ENCODE peak calls at places on chromosomes 5 and 9, in nine cellular contexts. One of them, this sample, is unnamed.

GRCh38 chr9:18911714-18912342 is 121.2 kb downstream of the SAXO1 start:
- DNase-seq in EL: no peak
- DNase-seq in uterus: no peak
- DNase-seq in HEK293T: no peak
- DNase-seq in amygdala: no peak
- DNase-seq in putamen: no peak
- DNase-seq in brain microvascular endothelial cell: no peak
- DNase-seq in NCI-H1417: no peak
- DNase-seq in Right ventricle myocardium inferior: no peak
- DNase-seq in this sample: no peak

GRCh38 chr9:132283165-132283564 is 71.6 kb downstream of the SETX start:
- DNase-seq in EL: no peak
- DNase-seq in uterus: no peak
- DNase-seq in HEK293T: no peak
- DNase-seq in amygdala: no peak
- DNase-seq in putamen: no peak
- DNase-seq in brain microvascular endothelial cell: no peak
- DNase-seq in NCI-H1417: no peak
- DNase-seq in Right ventricle myocardium inferior: no peak
- DNase-seq in this sample: no peak

GRCh38 chr5:53603009-53603687 is 42.7 kb downstream of the NDUFS4 start:
- DNase-seq in EL: no peak
- DNase-seq in uterus: no peak
- DNase-seq in HEK293T: no peak
- DNase-seq in amygdala: no peak
- DNase-seq in putamen: peak; percentile 52
- DNase-seq in brain microvascular endothelial cell: no peak
- DNase-seq in NCI-H1417: no peak
- DNase-seq in Right ventricle myocardium inferior: no peak
- DNase-seq in this sample: peak; percentile 79

GRCh38 chr9:2559212-2560152 is 62.1 kb upstream of the VLDLR start:
- DNase-seq in EL: peak; percentile 96
- DNase-seq in uterus: peak; percentile 88
- DNase-seq in HEK293T: no peak
- DNase-seq in amygdala: peak; percentile 1
- DNase-seq in putamen: peak; percentile 60
- DNase-seq in brain microvascular endothelial cell: peak; percentile 93
- DNase-seq in NCI-H1417: no peak
- DNase-seq in Right ventricle myocardium inferior: peak; percentile 89
- DNase-seq in this sample: peak; percentile 84

GRCh38 chr9:34102796-34103195 is 23.7 kb downstream of the DCAF12 start:
- DNase-seq in EL: no peak
- DNase-seq in uterus: no peak
- DNase-seq in HEK293T: no peak
- DNase-seq in amygdala: no peak
- DNase-seq in putamen: no peak
- DNase-seq in brain microvascular endothelial cell: no peak
- DNase-seq in NCI-H1417: no peak
- DNase-seq in Right ventricle myocardium inferior: no peak
- DNase-seq in this sample: no peak

GRCh38 chr5:160774006-160774405 is 78.0 kb downstream of the ATP10B start:
- DNase-seq in EL: no peak
- DNase-seq in uterus: no peak
- DNase-seq in HEK293T: no peak
- DNase-seq in amygdala: no peak
- DNase-seq in putamen: no peak
- DNase-seq in brain microvascular endothelial cell: no peak
- DNase-seq in NCI-H1417: peak; percentile 62
- DNase-seq in Right ventricle myocardium inferior: no peak
- DNase-seq in this sample: no peak

GRCh38 chr9:122364117-122364782 is 6.6 kb upstream of the PTGS1 start:
- DNase-seq in EL: peak; percentile 34
- DNase-seq in uterus: no peak
- DNase-seq in HEK293T: no peak
- DNase-seq in amygdala: no peak
- DNase-seq in putamen: no peak
- DNase-seq in brain microvascular endothelial cell: no peak
- DNase-seq in NCI-H1417: no peak
- DNase-seq in Right ventricle myocardium inferior: no peak
- DNase-seq in this sample: no peak

GRCh38 chr9:35649431-35650340 is 1.0 kb downstream of the SIT1 start:
- DNase-seq in EL: no peak
- DNase-seq in uterus: peak; percentile 28
- DNase-seq in HEK293T: no peak
- DNase-seq in amygdala: no peak
- DNase-seq in putamen: no peak
- DNase-seq in brain microvascular endothelial cell: no peak
- DNase-seq in NCI-H1417: no peak
- DNase-seq in Right ventricle myocardium inferior: no peak
- DNase-seq in this sample: no peak

GRCh38 chr5:154818459-154819116 is 31.8 kb downstream of the FAXDC2 start:
- DNase-seq in EL: no peak
- DNase-seq in uterus: no peak
- DNase-seq in HEK293T: no peak
- DNase-seq in amygdala: no peak
- DNase-seq in putamen: no peak
- DNase-seq in brain microvascular endothelial cell: no peak
- DNase-seq in NCI-H1417: no peak
- DNase-seq in Right ventricle myocardium inferior: peak; percentile 52
- DNase-seq in this sample: no peak

GRCh38 chr9:128729302-128729701 is 5.4 kb upstream of the ZDHHC12 start:
- DNase-seq in EL: no peak
- DNase-seq in uterus: no peak
- DNase-seq in HEK293T: no peak
- DNase-seq in amygdala: no peak
- DNase-seq in putamen: no peak
- DNase-seq in brain microvascular endothelial cell: no peak
- DNase-seq in NCI-H1417: peak; percentile 80
- DNase-seq in Right ventricle myocardium inferior: peak; percentile 0
- DNase-seq in this sample: no peak

GRCh38 chr9:35385042-35385441 is 104.9 kb upstream of the RUSC2 start:
- DNase-seq in EL: peak; percentile 38
- DNase-seq in uterus: no peak
- DNase-seq in HEK293T: no peak
- DNase-seq in amygdala: no peak
- DNase-seq in putamen: no peak
- DNase-seq in brain microvascular endothelial cell: peak; percentile 54
- DNase-seq in NCI-H1417: no peak
- DNase-seq in Right ventricle myocardium inferior: no peak
- DNase-seq in this sample: peak; percentile 15

GRCh38 chr5:132444061-132444460 is 46.5 kb downstream of the IRF1 start:
- DNase-seq in EL: no peak
- DNase-seq in uterus: no peak
- DNase-seq in HEK293T: no peak
- DNase-seq in amygdala: no peak
- DNase-seq in putamen: no peak
- DNase-seq in brain microvascular endothelial cell: no peak
- DNase-seq in NCI-H1417: no peak
- DNase-seq in Right ventricle myocardium inferior: no peak
- DNase-seq in this sample: no peak

GRCh38 chr9:35903049-35903448 is 3.0 kb upstream of the HRCT1 start:
- DNase-seq in EL: peak; percentile 56
- DNase-seq in uterus: no peak
- DNase-seq in HEK293T: peak; percentile 62
- DNase-seq in amygdala: no peak
- DNase-seq in putamen: no peak
- DNase-seq in brain microvascular endothelial cell: peak; percentile 33
- DNase-seq in NCI-H1417: peak; percentile 74
- DNase-seq in Right ventricle myocardium inferior: no peak
- DNase-seq in this sample: peak; percentile 72

GRCh38 chr5:78574731-78575161 is 73.8 kb downstream of the LHFPL2 start:
- DNase-seq in EL: peak; percentile 25
- DNase-seq in uterus: no peak
- DNase-seq in HEK293T: no peak
- DNase-seq in amygdala: no peak
- DNase-seq in putamen: no peak
- DNase-seq in brain microvascular endothelial cell: peak; percentile 61
- DNase-seq in NCI-H1417: no peak
- DNase-seq in Right ventricle myocardium inferior: no peak
- DNase-seq in this sample: no peak

GRCh38 chr5:174531782-174532191 is 192.6 kb upstream of the MSX2 start:
- DNase-seq in EL: peak; percentile 8
- DNase-seq in uterus: no peak
- DNase-seq in HEK293T: no peak
- DNase-seq in amygdala: no peak
- DNase-seq in putamen: no peak
- DNase-seq in brain microvascular endothelial cell: no peak
- DNase-seq in NCI-H1417: peak; percentile 55
- DNase-seq in Right ventricle myocardium inferior: no peak
- DNase-seq in this sample: no peak

GRCh38 chr5:172600571-172600970 is 40.5 kb upstream of the NEURL1B start:
- DNase-seq in EL: no peak
- DNase-seq in uterus: no peak
- DNase-seq in HEK293T: no peak
- DNase-seq in amygdala: no peak
- DNase-seq in putamen: no peak
- DNase-seq in brain microvascular endothelial cell: no peak
- DNase-seq in NCI-H1417: no peak
- DNase-seq in Right ventricle myocardium inferior: no peak
- DNase-seq in this sample: no peak

GRCh38 chr5:80736730-80737129 is 81.9 kb upstream of the DHFR start:
- DNase-seq in EL: peak; percentile 70
- DNase-seq in uterus: no peak
- DNase-seq in HEK293T: no peak
- DNase-seq in amygdala: no peak
- DNase-seq in putamen: no peak
- DNase-seq in brain microvascular endothelial cell: no peak
- DNase-seq in NCI-H1417: no peak
- DNase-seq in Right ventricle myocardium inferior: no peak
- DNase-seq in this sample: no peak

GRCh38 chr5:132323202-132323601 is 29.0 kb downstream of the SLC22A4 start:
- DNase-seq in EL: no peak
- DNase-seq in uterus: no peak
- DNase-seq in HEK293T: no peak
- DNase-seq in amygdala: no peak
- DNase-seq in putamen: no peak
- DNase-seq in brain microvascular endothelial cell: no peak
- DNase-seq in NCI-H1417: no peak
- DNase-seq in Right ventricle myocardium inferior: no peak
- DNase-seq in this sample: no peak

GRCh38 chr9:87711857-87712800 is 13.8 kb upstream of the CTSL start:
- DNase-seq in EL: peak; percentile 90
- DNase-seq in uterus: no peak
- DNase-seq in HEK293T: no peak
- DNase-seq in amygdala: no peak
- DNase-seq in putamen: no peak
- DNase-seq in brain microvascular endothelial cell: peak; percentile 69
- DNase-seq in NCI-H1417: no peak
- DNase-seq in Right ventricle myocardium inferior: no peak
- DNase-seq in this sample: no peak

GRCh38 chr5:78803386-78803785 is 154.8 kb upstream of the LHFPL2 start:
- DNase-seq in EL: no peak
- DNase-seq in uterus: peak; percentile 87
- DNase-seq in HEK293T: no peak
- DNase-seq in amygdala: no peak
- DNase-seq in putamen: no peak
- DNase-seq in brain microvascular endothelial cell: no peak
- DNase-seq in NCI-H1417: no peak
- DNase-seq in Right ventricle myocardium inferior: peak; percentile 88
- DNase-seq in this sample: peak; percentile 17

GRCh38 chr9:95516736-95517558 is at the start of gene PTCH1:
- DNase-seq in EL: peak; percentile 56
- DNase-seq in uterus: peak; percentile 50
- DNase-seq in HEK293T: peak; percentile 47
- DNase-seq in amygdala: peak; percentile 14
- DNase-seq in putamen: no peak
- DNase-seq in brain microvascular endothelial cell: no peak
- DNase-seq in NCI-H1417: no peak
- DNase-seq in Right ventricle myocardium inferior: no peak
- DNase-seq in this sample: no peak

This sample was measured in pons.